ENCODE peak calls at places on chromosomes 5 and 9, in six cellular contexts. One of them, this sample, is unnamed.
A peak's percentile ranks its signal among the peaks of the same experiment; 100 is the strongest.

GRCh38 chr5:110625376-110625999 is 101.0 kb downstream of the TMEM232 start:
- DNase-seq in WTC11: no peak
- DNase-seq in mesenteric fat pad: no peak
- DNase-seq in Right ventricle myocardium superior: no peak
- DNase-seq in T-helper 1 cell: no peak
- DNase-seq in effector memory CD4-positive, alpha-beta T cell: no peak
- DNase-seq in this sample: peak; percentile 31

GRCh38 chr5:157431544-157432200 is 28.3 kb upstream of the NIPAL4 start:
- DNase-seq in WTC11: no peak
- DNase-seq in effector memory CD4-positive, alpha-beta T cell: no peak
- DNase-seq in T-helper 1 cell: peak; percentile 16
- DNase-seq in mesenteric fat pad: no peak
- DNase-seq in Right ventricle myocardium superior: no peak
- DNase-seq in this sample: peak; percentile 50

GRCh38 chr5:111075520-111075919 is 4.0 kb downstream of the TSLP start:
- DNase-seq in mesenteric fat pad: no peak
- DNase-seq in WTC11: no peak
- DNase-seq in T-helper 1 cell: no peak
- DNase-seq in effector memory CD4-positive, alpha-beta T cell: no peak
- DNase-seq in Right ventricle myocardium superior: no peak
- DNase-seq in this sample: no peak

GRCh38 chr9:121840838-121841760 is 189.7 kb downstream of the DAB2IP start:
- DNase-seq in WTC11: no peak
- DNase-seq in Right ventricle myocardium superior: no peak
- DNase-seq in mesenteric fat pad: no peak
- DNase-seq in effector memory CD4-positive, alpha-beta T cell: no peak
- DNase-seq in T-helper 1 cell: no peak
- DNase-seq in this sample: no peak

GRCh38 chr9:134562146-134562753 is 79.4 kb upstream of the COL5A1 start:
- DNase-seq in T-helper 1 cell: no peak
- DNase-seq in Right ventricle myocardium superior: peak; percentile 27
- DNase-seq in WTC11: no peak
- DNase-seq in effector memory CD4-positive, alpha-beta T cell: no peak
- DNase-seq in mesenteric fat pad: peak; percentile 43
- DNase-seq in this sample: no peak

GRCh38 chr5:75006821-75007536 is 45.4 kb downstream of the GCNT4 start:
- DNase-seq in T-helper 1 cell: no peak
- DNase-seq in Right ventricle myocardium superior: no peak
- DNase-seq in mesenteric fat pad: no peak
- DNase-seq in effector memory CD4-positive, alpha-beta T cell: no peak
- DNase-seq in WTC11: no peak
- DNase-seq in this sample: no peak

GRCh38 chr5:150523472-150524350 is 15.8 kb downstream of the NDST1 start:
- DNase-seq in Right ventricle myocardium superior: no peak
- DNase-seq in WTC11: peak; percentile 48
- DNase-seq in T-helper 1 cell: no peak
- DNase-seq in effector memory CD4-positive, alpha-beta T cell: no peak
- DNase-seq in mesenteric fat pad: no peak
- DNase-seq in this sample: peak; percentile 73

GRCh38 chr9:126125577-126125976 is 201.1 kb upstream of the MVB12B start:
- DNase-seq in mesenteric fat pad: peak; percentile 37
- DNase-seq in effector memory CD4-positive, alpha-beta T cell: no peak
- DNase-seq in Right ventricle myocardium superior: no peak
- DNase-seq in T-helper 1 cell: no peak
- DNase-seq in WTC11: no peak
- DNase-seq in this sample: no peak

GRCh38 chr9:13786131-13786530 is 506.6 kb upstream of the MPDZ start:
- DNase-seq in T-helper 1 cell: no peak
- DNase-seq in effector memory CD4-positive, alpha-beta T cell: no peak
- DNase-seq in Right ventricle myocardium superior: peak; percentile 69
- DNase-seq in mesenteric fat pad: no peak
- DNase-seq in WTC11: no peak
- DNase-seq in this sample: no peak

GRCh38 chr9:35506359-35506758 is 16.4 kb downstream of the RUSC2 start:
- DNase-seq in WTC11: no peak
- DNase-seq in effector memory CD4-positive, alpha-beta T cell: no peak
- DNase-seq in mesenteric fat pad: no peak
- DNase-seq in Right ventricle myocardium superior: no peak
- DNase-seq in T-helper 1 cell: no peak
- DNase-seq in this sample: no peak

GRCh38 chr5:90947667-90948066 is 389.1 kb downstream of the ADGRV1 start:
- DNase-seq in mesenteric fat pad: no peak
- DNase-seq in T-helper 1 cell: no peak
- DNase-seq in effector memory CD4-positive, alpha-beta T cell: no peak
- DNase-seq in WTC11: no peak
- DNase-seq in Right ventricle myocardium superior: no peak
- DNase-seq in this sample: no peak

GRCh38 chr5:175246242-175246891 is 197.6 kb downstream of the DRD1 start:
- DNase-seq in T-helper 1 cell: no peak
- DNase-seq in WTC11: no peak
- DNase-seq in mesenteric fat pad: no peak
- DNase-seq in effector memory CD4-positive, alpha-beta T cell: no peak
- DNase-seq in Right ventricle myocardium superior: no peak
- DNase-seq in this sample: no peak

GRCh38 chr5:59583810-59584562 is 309.5 kb downstream of the PDE4D start:
- DNase-seq in WTC11: no peak
- DNase-seq in mesenteric fat pad: no peak
- DNase-seq in Right ventricle myocardium superior: no peak
- DNase-seq in T-helper 1 cell: no peak
- DNase-seq in effector memory CD4-positive, alpha-beta T cell: no peak
- DNase-seq in this sample: no peak

GRCh38 chr5:180399391-180399790 is 46.3 kb upstream of the GFPT2 start:
- DNase-seq in T-helper 1 cell: no peak
- DNase-seq in effector memory CD4-positive, alpha-beta T cell: no peak
- DNase-seq in WTC11: no peak
- DNase-seq in Right ventricle myocardium superior: no peak
- DNase-seq in mesenteric fat pad: peak; percentile 62
- DNase-seq in this sample: no peak

GRCh38 chr5:151115272-151115905 is 34.6 kb upstream of the TNIP1 start:
- DNase-seq in T-helper 1 cell: peak; percentile 65
- DNase-seq in Right ventricle myocardium superior: peak; percentile 89
- DNase-seq in WTC11: peak; percentile 88
- DNase-seq in effector memory CD4-positive, alpha-beta T cell: peak; percentile 48
- DNase-seq in mesenteric fat pad: no peak
- DNase-seq in this sample: peak; percentile 74

GRCh38 chr9:104802110-104802509 is 38.2 kb downstream of the NIPSNAP3B start:
- DNase-seq in T-helper 1 cell: no peak
- DNase-seq in mesenteric fat pad: no peak
- DNase-seq in effector memory CD4-positive, alpha-beta T cell: no peak
- DNase-seq in Right ventricle myocardium superior: no peak
- DNase-seq in WTC11: no peak
- DNase-seq in this sample: no peak

GRCh38 chr9:272251-273213 is 57.9 kb downstream of the DOCK8 start:
- DNase-seq in T-helper 1 cell: peak; percentile 72
- DNase-seq in effector memory CD4-positive, alpha-beta T cell: peak; percentile 64
- DNase-seq in WTC11: no peak
- DNase-seq in Right ventricle myocardium superior: no peak
- DNase-seq in mesenteric fat pad: no peak
- DNase-seq in this sample: no peak

GRCh38 chr5:178548751-178549150 is 41.4 kb downstream of the COL23A1 start:
- DNase-seq in WTC11: no peak
- DNase-seq in effector memory CD4-positive, alpha-beta T cell: no peak
- DNase-seq in mesenteric fat pad: peak; percentile 41
- DNase-seq in T-helper 1 cell: no peak
- DNase-seq in Right ventricle myocardium superior: no peak
- DNase-seq in this sample: no peak

GRCh38 chr5:60248900-60249299 is 355.4 kb upstream of the PDE4D start:
- DNase-seq in T-helper 1 cell: no peak
- DNase-seq in Right ventricle myocardium superior: peak; percentile 46
- DNase-seq in WTC11: no peak
- DNase-seq in effector memory CD4-positive, alpha-beta T cell: no peak
- DNase-seq in mesenteric fat pad: no peak
- DNase-seq in this sample: no peak

GRCh38 chr9:98333703-98334582 is 78.5 kb upstream of the TBC1D2 start:
- DNase-seq in WTC11: no peak
- DNase-seq in T-helper 1 cell: no peak
- DNase-seq in mesenteric fat pad: no peak
- DNase-seq in effector memory CD4-positive, alpha-beta T cell: no peak
- DNase-seq in Right ventricle myocardium superior: no peak
- DNase-seq in this sample: no peak

GRCh38 chr5:142412581-142412980 is 87.8 kb upstream of the SPRY4 start:
- DNase-seq in mesenteric fat pad: no peak
- DNase-seq in T-helper 1 cell: no peak
- DNase-seq in effector memory CD4-positive, alpha-beta T cell: no peak
- DNase-seq in WTC11: no peak
- DNase-seq in Right ventricle myocardium superior: no peak
- DNase-seq in this sample: no peak

GRCh38 chr5:68419637-68420452 is 204.3 kb downstream of the PIK3R1 start:
- DNase-seq in Right ventricle myocardium superior: no peak
- DNase-seq in WTC11: no peak
- DNase-seq in T-helper 1 cell: no peak
- DNase-seq in mesenteric fat pad: no peak
- DNase-seq in effector memory CD4-positive, alpha-beta T cell: no peak
- DNase-seq in this sample: peak; percentile 18

GRCh38 chr9:91839926-91840464 is 110.0 kb downstream of the ROR2 start:
- DNase-seq in WTC11: no peak
- DNase-seq in effector memory CD4-positive, alpha-beta T cell: no peak
- DNase-seq in mesenteric fat pad: peak; percentile 51
- DNase-seq in Right ventricle myocardium superior: no peak
- DNase-seq in T-helper 1 cell: no peak
- DNase-seq in this sample: no peak

GRCh38 chr5:107640568-107640967 is 30.2 kb downstream of the EFNA5 start:
- DNase-seq in mesenteric fat pad: no peak
- DNase-seq in Right ventricle myocardium superior: no peak
- DNase-seq in effector memory CD4-positive, alpha-beta T cell: no peak
- DNase-seq in WTC11: no peak
- DNase-seq in T-helper 1 cell: no peak
- DNase-seq in this sample: no peak

GRCh38 chr9:22044583-22044982 is 35.5 kb upstream of the CDKN2B start:
- DNase-seq in T-helper 1 cell: no peak
- DNase-seq in mesenteric fat pad: no peak
- DNase-seq in WTC11: no peak
- DNase-seq in Right ventricle myocardium superior: no peak
- DNase-seq in effector memory CD4-positive, alpha-beta T cell: no peak
- DNase-seq in this sample: no peak

GRCh38 chr5:132094393-132095076 is 20.9 kb downstream of the CSF2 start:
- DNase-seq in mesenteric fat pad: no peak
- DNase-seq in effector memory CD4-positive, alpha-beta T cell: no peak
- DNase-seq in WTC11: no peak
- DNase-seq in T-helper 1 cell: no peak
- DNase-seq in Right ventricle myocardium superior: no peak
- DNase-seq in this sample: no peak

GRCh38 chr5:55923177-55923872 is 71.4 kb downstream of the IL6ST start:
- DNase-seq in WTC11: peak; percentile 36
- DNase-seq in effector memory CD4-positive, alpha-beta T cell: no peak
- DNase-seq in T-helper 1 cell: peak; percentile 7
- DNase-seq in mesenteric fat pad: no peak
- DNase-seq in Right ventricle myocardium superior: peak; percentile 53
- DNase-seq in this sample: peak; percentile 11

GRCh38 chr9:14347408-14348224 is 33.7 kb upstream of the NFIB start:
- DNase-seq in Right ventricle myocardium superior: peak; percentile 70
- DNase-seq in T-helper 1 cell: no peak
- DNase-seq in WTC11: peak; percentile 57
- DNase-seq in effector memory CD4-positive, alpha-beta T cell: no peak
- DNase-seq in mesenteric fat pad: no peak
- DNase-seq in this sample: peak; percentile 68

GRCh38 chr5:152178350-152178699 is 226.8 kb downstream of the NMUR2 start:
- DNase-seq in T-helper 1 cell: no peak
- DNase-seq in effector memory CD4-positive, alpha-beta T cell: no peak
- DNase-seq in Right ventricle myocardium superior: no peak
- DNase-seq in mesenteric fat pad: no peak
- DNase-seq in WTC11: no peak
- DNase-seq in this sample: no peak

GRCh38 chr5:81183811-81184748 is 49.0 kb upstream of the CKMT2 start:
- DNase-seq in T-helper 1 cell: no peak
- DNase-seq in effector memory CD4-positive, alpha-beta T cell: no peak
- DNase-seq in WTC11: no peak
- DNase-seq in mesenteric fat pad: no peak
- DNase-seq in Right ventricle myocardium superior: no peak
- DNase-seq in this sample: no peak

GRCh38 chr5:14787801-14788579 is 83.6 kb downstream of the ANKH start:
- DNase-seq in T-helper 1 cell: no peak
- DNase-seq in effector memory CD4-positive, alpha-beta T cell: no peak
- DNase-seq in mesenteric fat pad: no peak
- DNase-seq in WTC11: no peak
- DNase-seq in Right ventricle myocardium superior: no peak
- DNase-seq in this sample: no peak

GRCh38 chr9:104738452-104738851 is 9.0 kb upstream of the NIPSNAP3A start:
- DNase-seq in T-helper 1 cell: no peak
- DNase-seq in effector memory CD4-positive, alpha-beta T cell: no peak
- DNase-seq in Right ventricle myocardium superior: no peak
- DNase-seq in WTC11: no peak
- DNase-seq in mesenteric fat pad: no peak
- DNase-seq in this sample: no peak

GRCh38 chr5:140131967-140132409 is 6.3 kb downstream of the IGIP start:
- DNase-seq in Right ventricle myocardium superior: no peak
- DNase-seq in effector memory CD4-positive, alpha-beta T cell: no peak
- DNase-seq in T-helper 1 cell: no peak
- DNase-seq in WTC11: no peak
- DNase-seq in mesenteric fat pad: no peak
- DNase-seq in this sample: no peak

GRCh38 chr9:127562841-127563523 is 49.1 kb upstream of the STXBP1 start:
- DNase-seq in mesenteric fat pad: no peak
- DNase-seq in WTC11: no peak
- DNase-seq in T-helper 1 cell: no peak
- DNase-seq in effector memory CD4-positive, alpha-beta T cell: no peak
- DNase-seq in Right ventricle myocardium superior: no peak
- DNase-seq in this sample: no peak

GRCh38 chr9:95229230-95229933 is 88.1 kb downstream of the FANCC start:
- DNase-seq in effector memory CD4-positive, alpha-beta T cell: no peak
- DNase-seq in Right ventricle myocardium superior: no peak
- DNase-seq in T-helper 1 cell: no peak
- DNase-seq in WTC11: no peak
- DNase-seq in mesenteric fat pad: no peak
- DNase-seq in this sample: no peak

This sample was measured in neural progenitor cell.